ENCODE peak calls at places on chromosomes 1 and 21, in seven cellular contexts. O is stimulated activated effector memory CD8-positive, alpha-beta T cell treated with anti-CD3 and anti-CD28 coated beads, Interleukin-12 subunit alpha, Interleukin-12 subunit beta, amount 100 ng/mL, for 72 hours; N is CD8-positive, alpha-beta memory T cell; M is SHP77; H is activated T-helper 1 cell treated with anti-CD3 and anti-CD28 coated beads, Interleukin-12 subunit alpha, Interleukin-12 subunit beta, Interleukin-2, Interleukin-4 antibody, amounts not matched to agents 30 ng/mL and 10 ng/mL and 1 ng/mL, durations not matched to agents 14 hours and 24 hours and 36 hours; Q is lung microvascular endothelial cell; Z is GM12891. I is an unnamed sample.

GRCh38 chr1:229035054-229035747 is 235.7 kb upstream of the RAB4A start:
- DNase-seq in Z (no peak), Q (no peak), N (no peak), H (no peak), M (no peak), O (no peak), I (no peak)

GRCh38 chr1:178371236-178371635 is 125.5 kb downstream of the CLEC20A start:
- DNase-seq in N (no peak), H (no peak), Q (peak), Z (no peak), M (no peak), O (no peak), I (peak)

GRCh38 chr1:244406337-244406736 is 45.4 kb downstream of the ADSS2 start:
- DNase-seq in O (no peak), N (no peak), Q (no peak), H (no peak), Z (no peak), M (no peak), I (no peak)

GRCh38 chr1:198934901-198935301 is 296.1 kb downstream of the PTPRC start:
- DNase-seq in O (no peak), Q (peak), M (peak), H (peak), N (peak), Z (no peak), I (peak)

GRCh38 chr1:205637854-205638468 is 6.2 kb upstream of the ELK4 start:
- DNase-seq in Q (no peak), Z (no peak), H (no peak), N (no peak), M (no peak), O (no peak), I (no peak)

GRCh38 chr1:1979482-1980165 is 24.0 kb downstream of the CFAP74 start:
- DNase-seq in M (no peak), O (no peak), H (no peak), N (no peak), Q (no peak), Z (no peak), I (no peak)

GRCh38 chr1:18947570-18947969 is 8.9 kb downstream of the IFFO2 start:
- DNase-seq in Q (no peak), O (no peak), H (no peak), Z (no peak), M (no peak), N (no peak), I (no peak)

GRCh38 chr1:156706647-156707008 is 1.2 kb upstream of the CRABP2 start:
- DNase-seq in O (no peak), Z (no peak), M (no peak), N (peak), H (no peak), Q (no peak), I (no peak)

GRCh38 chr1:151887028-151887427 is 22.3 kb downstream of the THEM4 start:
- DNase-seq in N (no peak), Q (peak), M (no peak), Z (no peak), O (no peak), H (no peak), I (no peak)

GRCh38 chr1:108854226-108855019 is 2.5 kb downstream of the AKNAD1 start:
- DNase-seq in H (no peak), Z (no peak), M (no peak), N (no peak), O (no peak), Q (no peak), I (no peak)

GRCh38 chr1:51569284-51570062 is 47.4 kb upstream of the OSBPL9 start:
- DNase-seq in N (no peak), Z (no peak), O (peak), Q (peak), M (no peak), H (peak), I (peak)

GRCh38 chr1:177413982-177414654 is 243.4 kb downstream of the BRINP2 start:
- DNase-seq in N (no peak), Z (no peak), H (no peak), O (no peak), Q (no peak), M (no peak), I (no peak)

GRCh38 chr1:212630159-212630900 is 21.8 kb downstream of the ATF3 start:
- DNase-seq in Z (peak), M (peak), Q (peak), N (peak), O (peak), H (peak), I (peak)

GRCh38 chr1:40979241-40980067 is at the start of gene CTPS1:
- DNase-seq in O (peak), N (peak), Q (peak), M (peak), H (peak), Z (peak), I (peak)

GRCh38 chr21:14548751-14549150 is 2.6 kb upstream of the SAMSN1 start:
- DNase-seq in N (no peak), M (no peak), Q (no peak), H (no peak), Z (no peak), O (no peak), I (no peak)

GRCh38 chr1:15341634-15342375 is 67.9 kb upstream of the EFHD2 start:
- DNase-seq in Z (no peak), O (no peak), H (no peak), Q (peak), M (no peak), N (no peak), I (no peak)

GRCh38 chr1:17755120-17755519 is at the start of gene ACTL8:
- DNase-seq in N (no peak), H (no peak), Z (no peak), O (peak), Q (no peak), M (no peak), I (peak)

GRCh38 chr1:86247553-86248279 is 91.1 kb upstream of the COL24A1 start:
- DNase-seq in Z (no peak), M (no peak), O (no peak), Q (no peak), N (no peak), H (no peak), I (no peak)

GRCh38 chr1:111334169-111334568 is 43.5 kb downstream of the CHIA start:
- DNase-seq in N (peak), Z (peak), M (peak), H (peak), Q (peak), O (no peak), I (peak)

GRCh38 chr1:2259668-2260392 is 31.7 kb downstream of the SKI start:
- DNase-seq in N (no peak), M (no peak), Q (no peak), H (no peak), Z (no peak), O (no peak), I (no peak)

GRCh38 chr1:16920951-16921350 is 780 bp upstream of the CROCC start:
- DNase-seq in N (no peak), H (no peak), O (no peak), M (no peak), Z (no peak), Q (no peak), I (no peak)

GRCh38 chr1:110125810-110126209 is 13.6 kb downstream of the UBL4B start:
- DNase-seq in Q (no peak), Z (no peak), H (no peak), N (no peak), M (peak), O (no peak), I (no peak)

GRCh38 chr1:181038399-181038873 is 4.7 kb downstream of the MR1 start:
- DNase-seq in Q (peak), M (peak), N (peak), H (peak), O (peak), Z (no peak), I (peak)

I was measured in SK-MEL-5.